ENCODE peak calls at places on chromosomes 5 and 9, in nine cellular contexts. D, H, L, F, T, G, Q, U and O are unnamed samples.

GRCh38 chr5:43288269-43288831 is 24.9 kb downstream of the HMGCS1 start:
- DNase-seq in D (no peak), H (no peak), L (no peak), F (no peak), T (no peak), G (no peak), Q (no peak), U (no peak), O (no peak)

GRCh38 chr5:75361310-75361709 is 24.3 kb downstream of the HMGCR start:
- DNase-seq in D (no peak), H (no peak), L (no peak), F (no peak), T (no peak), G (no peak), Q (no peak), U (no peak), O (no peak)

GRCh38 chr9:94681508-94681907 is 42.2 kb upstream of the FBP1 start:
- DNase-seq in D (peak), H (peak), L (peak), F (peak), T (peak), G (peak), Q (peak), U (peak), O (peak)

GRCh38 chr5:73640861-73641320 is 14.9 kb downstream of the ARHGEF28 start:
- DNase-seq in D (no peak), H (no peak), L (no peak), F (no peak), T (no peak), G (no peak), Q (peak), U (no peak), O (no peak)

GRCh38 chr9:138069731-138070456 is 192.3 kb downstream of the CACNA1B start:
- DNase-seq in D (no peak), H (no peak), L (no peak), F (no peak), T (no peak), G (no peak), Q (no peak), U (no peak), O (no peak)

GRCh38 chr9:14533867-14534650 is 159.2 kb downstream of the ZDHHC21 start:
- DNase-seq in D (no peak), H (no peak), L (no peak), F (no peak), T (peak), G (no peak), Q (no peak), U (no peak), O (no peak)

GRCh38 chr9:129148463-129149204 is 29.4 kb downstream of the IER5L start:
- DNase-seq in D (no peak), H (peak), L (no peak), F (peak), T (no peak), G (no peak), Q (no peak), U (no peak), O (no peak)

GRCh38 chr5:82639393-82640144 is 361.4 kb upstream of the RPS23 start:
- DNase-seq in D (no peak), H (no peak), L (no peak), F (no peak), T (no peak), G (no peak), Q (no peak), U (no peak), O (no peak)

GRCh38 chr9:79654591-79654990 is 82.8 kb downstream of the TLE4 start:
- DNase-seq in D (no peak), H (no peak), L (no peak), F (no peak), T (no peak), G (no peak), Q (no peak), U (no peak), O (no peak)

GRCh38 chr9:132631280-132631679 is 38.5 kb downstream of the DDX31 start:
- DNase-seq in D (no peak), H (no peak), L (no peak), F (no peak), T (no peak), G (no peak), Q (no peak), U (no peak), O (no peak)

GRCh38 chr9:2299156-2299842 is 284.2 kb downstream of the SMARCA2 start:
- DNase-seq in D (no peak), H (no peak), L (no peak), F (no peak), T (peak), G (no peak), Q (no peak), U (no peak), O (no peak)

GRCh38 chr5:157203417-157203816 is 22.8 kb downstream of the ITK start:
- DNase-seq in D (no peak), H (no peak), L (no peak), F (no peak), T (no peak), G (no peak), Q (no peak), U (no peak), O (no peak)

GRCh38 chr9:127569819-127570401 is 42.2 kb upstream of the STXBP1 start:
- DNase-seq in D (no peak), H (no peak), L (no peak), F (peak), T (peak), G (no peak), Q (no peak), U (no peak), O (peak)

GRCh38 chr5:84382363-84383295 is 2.1 kb downstream of the EDIL3 start:
- DNase-seq in D (peak), H (peak), L (peak), F (no peak), T (no peak), G (no peak), Q (peak), U (no peak), O (no peak)

GRCh38 chr9:93505518-93506123 is 52.2 kb upstream of the FAM120AOS start:
- DNase-seq in D (no peak), H (no peak), L (no peak), F (no peak), T (no peak), G (no peak), Q (no peak), U (no peak), O (no peak)